ENCODE peak calls at places on chromosomes 12 and 14, in eight cellular contexts. I is stimulated activated CD4-positive, alpha-beta T cell treated with anti-CD3 and anti-CD28 coated beads, Interleukin-2, amount 100 ng/mL, for 48 hours; F is left ventricle myocardium inferior; V is right cardiac atrium; D is posterior vena cava; S is astrocyte of the spinal cord; Y is CD4-positive, alpha-beta memory T cell; L is NCI-H2081. G is an unnamed sample.

GRCh38 chr14:92572050-92572449 is 58.5 kb downstream of the RIN3 start:
- DNase-seq in I (no peak), F (no peak), V (no peak), D (no peak), S (no peak), Y (no peak), L (no peak), G (no peak)

GRCh38 chr12:13433768-13434167 is 237.2 kb downstream of the EMP1 start:
- DNase-seq in I (no peak), F (no peak), V (no peak), D (no peak), S (no peak), Y (no peak), L (no peak), G (no peak)

GRCh38 chr12:88577537-88577936 is 2.7 kb downstream of the KITLG start:
- DNase-seq in I (no peak), F (no peak), V (no peak), D (no peak), S (peak; percentile 38), Y (no peak), L (peak; percentile 54), G (no peak)

GRCh38 chr12:21828779-21829178 is 54.3 kb upstream of the KCNJ8 start:
- DNase-seq in I (no peak), F (peak; percentile 17), V (no peak), D (no peak), S (no peak), Y (no peak), L (peak; percentile 59), G (no peak)

GRCh38 chr14:100638211-100638855 is 51.1 kb upstream of the BEGAIN start:
- DNase-seq in I (no peak), F (no peak), V (no peak), D (no peak), S (no peak), Y (no peak), L (no peak), G (no peak)

GRCh38 chr12:14554281-14555008 is 13.2 kb downstream of the PLBD1 start:
- DNase-seq in I (no peak), F (peak; percentile 88), V (peak; percentile 90), D (peak; percentile 93), S (no peak), Y (no peak), L (peak; percentile 5), G (no peak)

GRCh38 chr12:15227004-15227679 is 5.9 kb upstream of the RERG start:
- DNase-seq in I (no peak), F (peak; percentile 35), V (peak; percentile 47), D (peak; percentile 85), S (peak; percentile 65), Y (peak; percentile 9), L (peak; percentile 36), G (peak; percentile 51)

GRCh38 chr12:76374395-76375020 is 26.3 kb upstream of the BBS10 start:
- DNase-seq in I (no peak), F (no peak), V (no peak), D (no peak), S (peak; percentile 9), Y (no peak), L (no peak), G (no peak)

GRCh38 chr12:6538420-6539275 is 4.3 kb downstream of the GAPDH start:
- DNase-seq in I (peak; percentile 42), F (no peak), V (no peak), D (no peak), S (no peak), Y (no peak), L (no peak), G (no peak)

GRCh38 chr14:101195309-101195724 is 291.8 kb upstream of the RTL1 start:
- DNase-seq in I (no peak), F (no peak), V (no peak), D (peak; percentile 61), S (no peak), Y (no peak), L (no peak), G (no peak)

GRCh38 chr14:38079268-38079667 is 128.4 kb upstream of the SSTR1 start:
- DNase-seq in I (no peak), F (no peak), V (no peak), D (no peak), S (no peak), Y (no peak), L (no peak), G (no peak)

GRCh38 chr12:65603428-65604351 is 220.6 kb upstream of the HMGA2 start:
- DNase-seq in I (no peak), F (peak; percentile 18), V (peak; percentile 16), D (no peak), S (peak; percentile 95), Y (no peak), L (no peak), G (no peak)

GRCh38 chr12:103824845-103825244 is 16.2 kb downstream of the NT5DC3 start:
- DNase-seq in I (no peak), F (no peak), V (no peak), D (no peak), S (no peak), Y (no peak), L (no peak), G (no peak)

GRCh38 chr14:22849212-22849819 is 12.9 kb downstream of the MMP14 start:
- DNase-seq in I (no peak), F (peak; percentile 69), V (peak; percentile 79), D (peak; percentile 91), S (no peak), Y (no peak), L (no peak), G (no peak)

GRCh38 chr14:33914676-33915516 is 36.0 kb downstream of the EGLN3 start:
- DNase-seq in I (no peak), F (no peak), V (no peak), D (no peak), S (peak; percentile 84), Y (no peak), L (no peak), G (no peak)

GRCh38 chr12:105167346-105167745 is 59.8 kb downstream of the WASHC4 start:
- DNase-seq in I (no peak), F (no peak), V (no peak), D (no peak), S (no peak), Y (no peak), L (no peak), G (no peak)

GRCh38 chr14:64493455-64493854 is 10.2 kb downstream of the ZBTB25 start:
- DNase-seq in I (no peak), F (no peak), V (no peak), D (no peak), S (no peak), Y (no peak), L (no peak), G (no peak)

G was measured in endothelial cell.